ENCODE peak calls at places on chromosomes 1 and 21, in seven cellular contexts. O is K562, I is H1, W is endothelial cell of umbilical vein, A is HepG2, U is HCT116, T is GM12878. X is an unnamed sample.

GRCh38 chr1:43447891-43448708 is 5.6 kb downstream of the HYI start:
- DNase-seq in O (no peak), I (no peak), W (no peak), A (no peak), U (no peak), T (no peak), X (no peak)

GRCh38 chr21:25907573-25908275 is 173.0 kb downstream of the GABPA start:
- DNase-seq in O (no peak), I (no peak), W (peak), A (no peak), U (no peak), T (no peak), X (no peak)

GRCh38 chr1:27318137-27318536 is 3.8 kb upstream of the TMEM222 start:
- DNase-seq in O (no peak), I (no peak), W (no peak), A (no peak), U (no peak), T (no peak), X (peak)

GRCh38 chr1:116208136-116208535 is 96.9 kb downstream of the MAB21L3 start:
- DNase-seq in O (no peak), I (no peak), W (no peak), A (no peak), U (no peak), T (no peak), X (no peak)

GRCh38 chr1:30194046-30194619 is 529.3 kb downstream of the MATN1 start:
- DNase-seq in O (no peak), I (no peak), W (no peak), A (no peak), U (no peak), T (no peak), X (no peak)

GRCh38 chr1:150560576-150560975 is 11.4 kb downstream of the ADAMTSL4 start:
- DNase-seq in O (no peak), I (no peak), W (no peak), A (no peak), U (no peak), T (no peak), X (no peak)

GRCh38 chr1:112719706-112720105 is 4.6 kb upstream of the PPM1J start:
- DNase-seq in O (no peak), I (no peak), W (no peak), A (no peak), U (no peak), T (no peak), X (no peak)

GRCh38 chr1:179127163-179127895 is 45.5 kb downstream of the TOR3A start:
- DNase-seq in O (no peak), I (no peak), W (peak), A (no peak), U (no peak), T (no peak), X (no peak)

GRCh38 chr1:54167422-54168139 is 14.8 kb upstream of the CDCP2 start:
- DNase-seq in O (no peak), I (no peak), W (no peak), A (no peak), U (no peak), T (no peak), X (no peak)

GRCh38 chr21:41283211-41283818 is 33.3 kb upstream of the FAM3B start:
- DNase-seq in O (peak), I (no peak), W (peak), A (peak), U (peak), T (peak), X (peak)

GRCh38 chr1:52659356-52659755 is 26.4 kb downstream of the SHISAL2A start:
- DNase-seq in O (no peak), I (no peak), W (no peak), A (no peak), U (peak), T (peak), X (no peak)

GRCh38 chr1:218211241-218211640 is 73.9 kb upstream of the RRP15 start:
- DNase-seq in O (no peak), I (no peak), W (no peak), A (no peak), U (no peak), T (no peak), X (no peak)

GRCh38 chr1:221743416-221744208 is 1.7 kb upstream of the DUSP10 start:
- DNase-seq in O (no peak), I (no peak), W (peak), A (no peak), U (no peak), T (peak), X (no peak)

GRCh38 chr1:155982106-155982505 is 3.8 kb upstream of the ARHGEF2 start:
- DNase-seq in O (no peak), I (no peak), W (no peak), A (no peak), U (no peak), T (no peak), X (no peak)

GRCh38 chr1:9753121-9753531 is 70.6 kb downstream of the CLSTN1 start:
- DNase-seq in O (peak), I (no peak), W (peak), A (no peak), U (no peak), T (no peak), X (no peak)

GRCh38 chr1:9009438-9010366 is 16.5 kb downstream of the SLC2A7 start:
- DNase-seq in O (peak), I (peak), W (peak), A (no peak), U (no peak), T (no peak), X (no peak)

GRCh38 chr1:155320661-155321576 is at the start of gene RUSC1:
- DNase-seq in O (peak), I (peak), W (peak), A (no peak), U (no peak), T (no peak), X (no peak)

GRCh38 chr21:38720074-38720473 is 85.7 kb upstream of the ETS2 start:
- DNase-seq in O (no peak), I (no peak), W (no peak), A (no peak), U (no peak), T (no peak), X (no peak)

GRCh38 chr21:22374218-22374969 is 1376.2 kb downstream of the NCAM2 start:
- DNase-seq in O (no peak), I (peak), W (no peak), A (no peak), U (no peak), T (no peak), X (no peak)

GRCh38 chr21:15706686-15707085 is 23.1 kb upstream of the USP25 start:
- DNase-seq in O (peak), I (no peak), W (peak), A (no peak), U (peak), T (no peak), X (no peak)

GRCh38 chr1:46153228-46153627 is 20.8 kb upstream of the PIK3R3 start:
- DNase-seq in O (no peak), I (no peak), W (no peak), A (no peak), U (no peak), T (no peak), X (no peak)

GRCh38 chr1:57976218-57976617 is 552.4 kb upstream of the DAB1 start:
- DNase-seq in O (no peak), I (no peak), W (no peak), A (no peak), U (no peak), T (no peak), X (no peak)

GRCh38 chr1:203528098-203528497 is 34.1 kb downstream of the OPTC start:
- DNase-seq in O (no peak), I (no peak), W (no peak), A (no peak), U (no peak), T (no peak), X (no peak)

GRCh38 chr21:19048088-19048672 is 644.6 kb upstream of the TMPRSS15 start:
- DNase-seq in O (no peak), I (no peak), W (no peak), A (no peak), U (no peak), T (no peak), X (no peak)

GRCh38 chr1:226119169-226119568 is 56.7 kb downstream of the H3-3A start:
- DNase-seq in O (no peak), I (no peak), W (no peak), A (no peak), U (no peak), T (no peak), X (no peak)

GRCh38 chr1:91883470-91883869 is 2.5 kb downstream of the TGFBR3 start:
- DNase-seq in O (peak), I (no peak), W (peak), A (peak), U (no peak), T (no peak), X (no peak)

GRCh38 chr1:170494369-170494768 is 37.6 kb upstream of the GORAB start:
- DNase-seq in O (no peak), I (no peak), W (peak), A (no peak), U (no peak), T (no peak), X (peak)

GRCh38 chr1:15958788-15959187 is 17.1 kb downstream of the ZBTB17 start:
- DNase-seq in O (peak), I (no peak), W (peak), A (no peak), U (no peak), T (no peak), X (no peak)

GRCh38 chr1:231315887-231316286 is 21.8 kb downstream of the EXOC8 start:
- DNase-seq in O (peak), I (peak), W (peak), A (peak), U (peak), T (no peak), X (no peak)

GRCh38 chr1:44559361-44559760 is 114.9 kb downstream of the TMEM53 start:
- DNase-seq in O (no peak), I (no peak), W (no peak), A (no peak), U (no peak), T (no peak), X (no peak)

GRCh38 chr1:44559913-44560312 is 114.4 kb downstream of the TMEM53 start:
- DNase-seq in O (no peak), I (no peak), W (no peak), A (no peak), U (no peak), T (no peak), X (no peak)

GRCh38 chr1:44557756-44558155 is 116.5 kb downstream of the TMEM53 start:
- DNase-seq in O (no peak), I (no peak), W (no peak), A (no peak), U (no peak), T (no peak), X (no peak)

GRCh38 chr1:44554706-44555105 is 119.6 kb downstream of the TMEM53 start:
- DNase-seq in O (no peak), I (no peak), W (no peak), A (no peak), U (no peak), T (no peak), X (no peak)

GRCh38 chr1:44558883-44559282 is 115.4 kb downstream of the TMEM53 start:
- DNase-seq in O (no peak), I (no peak), W (no peak), A (no peak), U (no peak), T (no peak), X (no peak)
- TF ChIP-seq POLR2AphosphoS5 in O (no peak), I (no peak), W (no peak), A (no peak), U (no peak), T (no peak), X (no peak)

GRCh38 chr1:183186820-183187219 is 756 bp downstream of the LAMC2 start:
- DNase-seq in O (no peak), I (no peak), W (no peak), A (no peak), U (no peak), T (no peak), X (no peak)
- H3K9ac ChIP-seq in O (no peak), I (no peak), W (no peak), A (no peak), U (peak), T (no peak), X (no peak)

DNA sequence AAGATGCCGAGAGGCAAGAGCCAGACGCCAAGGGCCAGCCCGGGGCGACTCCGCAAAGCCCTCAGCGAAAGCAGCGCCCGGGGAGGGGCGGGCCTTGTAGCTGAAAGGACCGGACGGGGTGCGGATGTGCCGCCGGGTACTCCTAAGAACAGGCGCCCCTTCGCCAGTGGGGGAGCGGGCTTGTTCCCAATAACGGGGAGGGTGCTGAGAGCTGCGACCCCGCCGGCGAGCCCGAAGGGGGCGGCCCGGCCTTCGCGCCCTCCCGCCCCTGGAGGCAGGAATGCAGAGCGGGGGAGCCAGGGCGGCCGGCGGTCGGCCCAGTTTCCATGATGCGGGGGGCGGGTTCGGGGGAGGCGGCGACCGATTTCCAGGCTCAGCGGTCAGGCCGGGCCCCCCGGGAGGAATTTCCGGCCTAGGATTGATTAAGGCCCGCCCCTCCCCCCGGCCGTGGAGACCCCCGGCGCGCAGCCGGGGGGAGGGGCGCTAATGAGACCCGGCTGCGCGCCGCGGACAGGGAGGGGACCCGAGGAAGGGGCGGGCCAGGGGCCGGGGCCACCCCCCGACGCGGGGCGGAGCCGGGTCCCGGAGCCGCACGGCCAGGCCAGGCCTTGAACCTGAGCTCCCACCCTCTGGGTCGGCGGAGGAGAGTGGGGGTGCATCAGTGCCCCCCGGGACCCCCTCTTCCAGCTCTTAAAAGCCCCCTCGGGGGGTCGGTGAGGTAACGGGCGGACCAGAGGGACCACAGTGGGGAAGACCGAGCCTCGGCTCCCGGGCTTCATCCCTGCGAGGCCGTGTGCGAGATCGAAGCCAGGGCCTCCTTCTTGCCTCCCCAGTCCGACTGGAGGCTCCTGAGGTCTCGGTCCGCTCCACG is 898 bp upstream of the TMEM200B start:
- DNase-seq in O (peak), I (peak), W (peak), A (peak), U (peak), T (no peak), X (no peak)
- TF ChIP-seq EZH2 in O (no peak), I (no peak), W (no peak), A (no peak), U (no peak), T (peak), X (no peak)

DNA sequence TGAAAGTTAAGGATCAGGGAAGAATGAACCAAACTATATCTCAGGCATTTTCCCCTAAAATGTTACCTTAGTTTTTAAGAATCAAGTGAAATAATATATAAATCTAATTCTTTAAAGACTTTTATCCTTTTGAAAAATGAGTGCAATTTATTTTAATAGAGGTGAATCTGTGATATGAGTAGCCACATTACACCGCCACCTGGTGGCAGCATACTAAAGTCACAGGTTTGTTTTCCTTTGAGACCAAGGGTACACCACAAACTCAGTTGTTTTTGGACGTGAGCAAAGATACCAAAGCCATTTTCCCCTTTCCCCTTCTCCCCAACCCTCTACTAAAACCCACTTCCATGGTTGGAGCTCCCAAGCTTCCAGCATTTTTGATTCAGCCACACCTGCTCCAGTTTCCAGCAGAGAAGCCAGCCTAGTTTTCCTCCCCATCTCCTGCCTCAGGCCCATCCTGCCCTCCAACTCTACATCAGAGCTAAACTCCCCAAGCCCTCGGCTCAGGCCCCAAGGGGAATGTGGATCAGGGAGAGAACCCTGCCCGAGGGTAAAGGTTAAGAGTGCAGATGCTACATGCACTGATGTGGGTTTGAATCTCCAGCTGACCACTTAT is 22.9 kb upstream of the LDLRAP1 start:
- DNase-seq in O (peak), I (peak), W (peak), A (peak), U (peak), T (peak), X (no peak)
- TF ChIP-seq POLR2AphosphoS5 in O (no peak), I (no peak), W (no peak), A (no peak), U (no peak), T (no peak), X (no peak)

GRCh38 chr1:86701731-86702130 is 2.6 kb upstream of the SH3GLB1 start:
- DNase-seq in O (no peak), I (no peak), W (no peak), A (no peak), U (no peak), T (no peak), X (no peak)
- H3K9ac ChIP-seq in O (no peak), I (no peak), W (no peak), A (no peak), U (no peak), T (no peak), X (no peak)

DNA sequence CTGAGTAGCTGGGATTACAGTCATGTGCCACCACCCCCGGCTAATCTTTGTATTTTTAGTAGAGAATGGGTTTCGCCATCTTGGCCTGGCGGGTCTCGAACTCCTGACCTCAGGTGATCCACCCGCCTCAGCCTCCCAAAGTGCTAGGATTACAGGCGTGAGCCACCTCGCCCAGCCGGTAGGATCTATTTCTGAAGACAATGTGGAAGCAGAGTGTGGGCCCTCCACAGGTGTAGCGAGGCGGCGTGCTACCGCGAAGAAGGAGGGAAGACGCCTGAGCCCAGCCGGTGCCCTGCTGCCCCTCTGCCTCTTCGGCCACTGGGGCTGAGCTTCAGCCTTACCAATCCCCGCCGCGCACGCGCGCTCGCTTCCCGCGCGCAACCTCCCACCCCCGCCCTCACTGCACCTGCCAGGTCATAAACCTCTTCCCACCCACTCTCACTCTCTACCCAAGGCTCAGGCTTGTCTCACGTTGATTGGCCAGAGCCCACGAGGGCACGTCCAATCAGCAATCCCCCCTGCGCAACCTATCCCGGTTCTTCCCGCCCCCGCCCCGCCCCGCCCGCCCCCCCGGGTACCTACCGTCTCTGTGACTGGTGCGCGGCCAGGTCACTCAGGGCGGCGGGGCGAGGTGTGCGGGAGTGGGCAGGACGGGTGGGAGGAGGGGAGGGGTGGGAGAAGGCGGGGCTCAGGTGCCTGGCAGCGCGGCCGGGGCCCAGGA is 409 bp upstream of the HOOK1 start:
- DNase-seq in O (no peak), I (peak), W (no peak), A (peak), U (peak), T (peak), X (no peak)
- TF ChIP-seq EZH2 in O (no peak), I (no peak), W (no peak), A (no peak), U (no peak), T (no peak), X (no peak)

GRCh38 chr1:61125263-61125662 is 42.9 kb downstream of the NFIA start:
- DNase-seq in O (no peak), I (no peak), W (peak), A (no peak), U (no peak), T (no peak), X (no peak)
- TF ChIP-seq POLR2AphosphoS5 in O (no peak), I (no peak), W (no peak), A (no peak), U (no peak), T (no peak), X (no peak)

GRCh38 chr1:214524824-214525223 is 26.6 kb downstream of the PTPN14 start:
- DNase-seq in O (no peak), I (no peak), W (no peak), A (no peak), U (no peak), T (no peak), X (no peak)
- H3K9ac ChIP-seq in O (no peak), I (no peak), W (no peak), A (no peak), U (no peak), T (no peak), X (no peak)

GRCh38 chr1:214188835-214189234 is 92.1 kb upstream of the SMYD2 start:
- DNase-seq in O (no peak), I (no peak), W (no peak), A (no peak), U (no peak), T (no peak), X (no peak)
- TF ChIP-seq EZH2 in O (no peak), I (no peak), W (no peak), A (no peak), U (no peak), T (no peak), X (no peak)